ENCODE peak calls at places on chromosomes 16 and 17, in six cellular contexts. One of them, this sample, is unnamed.

GRCh38 chr17:35242805-35243458 is at the start of gene SLFN5:
- DNase-seq in HEK293T: peak
- DNase-seq in adrenal gland: peak
- DNase-seq in DMS153: peak
- DNase-seq in stomach: peak
- DNase-seq in T-helper 17 cell: peak
- DNase-seq in this sample: peak

GRCh38 chr17:35775583-35775982 is 14.9 kb downstream of the C17orf50 start:
- DNase-seq in HEK293T: no peak
- DNase-seq in adrenal gland: no peak
- DNase-seq in DMS153: no peak
- DNase-seq in stomach: no peak
- DNase-seq in T-helper 17 cell: no peak
- DNase-seq in this sample: no peak

GRCh38 chr16:1846416-1846815 is 19.4 kb downstream of the FAHD1 start:
- DNase-seq in HEK293T: no peak
- DNase-seq in adrenal gland: no peak
- DNase-seq in DMS153: no peak
- DNase-seq in stomach: no peak
- DNase-seq in T-helper 17 cell: no peak
- DNase-seq in this sample: no peak

GRCh38 chr16:2838928-2839327 is 8.8 kb downstream of the ZG16B start:
- DNase-seq in HEK293T: peak
- DNase-seq in adrenal gland: peak
- DNase-seq in DMS153: peak
- DNase-seq in stomach: peak
- DNase-seq in T-helper 17 cell: peak
- DNase-seq in this sample: peak

GRCh38 chr16:30142672-30143346 is 19.8 kb upstream of the MAPK3 start:
- DNase-seq in HEK293T: no peak
- DNase-seq in adrenal gland: no peak
- DNase-seq in DMS153: peak
- DNase-seq in stomach: no peak
- DNase-seq in T-helper 17 cell: no peak
- DNase-seq in this sample: no peak

GRCh38 chr17:30323895-30324319 is 9.9 kb downstream of the TMIGD1 start:
- DNase-seq in HEK293T: no peak
- DNase-seq in adrenal gland: peak
- DNase-seq in DMS153: peak
- DNase-seq in stomach: peak
- DNase-seq in T-helper 17 cell: no peak
- DNase-seq in this sample: no peak

GRCh38 chr17:2949469-2950044 is 113.8 kb downstream of the OR1D5 start:
- DNase-seq in HEK293T: no peak
- DNase-seq in adrenal gland: peak
- DNase-seq in DMS153: no peak
- DNase-seq in stomach: peak
- DNase-seq in T-helper 17 cell: no peak
- DNase-seq in this sample: no peak

GRCh38 chr17:80824549-80825470 is 166.8 kb upstream of the CHMP6 start:
- DNase-seq in HEK293T: no peak
- DNase-seq in adrenal gland: no peak
- DNase-seq in DMS153: no peak
- DNase-seq in stomach: no peak
- DNase-seq in T-helper 17 cell: no peak
- DNase-seq in this sample: no peak

This sample was measured in neuronal stem cell.